ENCODE peak calls at places on chromosomes 3 and 15, in five cellular contexts. Y is K562, G is GM12878, T is HepG2, V is H1. J is an unnamed sample.

GRCh38 chr3:183895296-183895695 is 10.6 kb upstream of the PARL start:
- DNase-seq in T (peak), G (no peak), V (no peak), Y (peak), J (peak)

GRCh38 chr3:163622384-163622783 is 1455.9 kb downstream of the SI start:
- DNase-seq in Y (no peak), G (no peak), V (peak), T (peak), J (peak)

GRCh38 chr15:37576952-37577351 is 357.5 kb upstream of the TMCO5A start:
- DNase-seq in Y (no peak), G (no peak), T (no peak), V (no peak), J (no peak)

GRCh38 chr3:158911586-158911985 is 109.7 kb downstream of the MFSD1 start:
- DNase-seq in Y (no peak), V (no peak), G (no peak), T (no peak), J (no peak)

GRCh38 chr3:32176989-32177701 is 61.3 kb upstream of the CMTM8 start:
- DNase-seq in G (peak), T (peak), Y (peak), V (peak), J (peak)

GRCh38 chr3:49359623-49360022 is 1.5 kb upstream of the GPX1 start:
- DNase-seq in Y (no peak), G (no peak), T (no peak), V (no peak), J (no peak)

GRCh38 chr15:98154863-98155262 is 194.4 kb downstream of the ARRDC4 start:
- DNase-seq in G (no peak), Y (no peak), T (no peak), V (no peak), J (no peak)

GRCh38 chr3:195078891-195079440 is 192.0 kb downstream of the XXYLT1 start:
- DNase-seq in Y (no peak), G (no peak), T (no peak), V (no peak), J (no peak)

GRCh38 chr15:77653832-77654480 is 21.2 kb upstream of the LINGO1 start:
- DNase-seq in T (no peak), V (no peak), Y (no peak), G (no peak), J (no peak)

GRCh38 chr3:14244521-14244920 is 65.9 kb downstream of the LSM3 start:
- DNase-seq in T (no peak), Y (no peak), V (no peak), G (no peak), J (no peak)

GRCh38 chr15:43913941-43914340 is 87.1 kb downstream of the WDR76 start:
- DNase-seq in G (no peak), T (no peak), Y (no peak), V (no peak), J (no peak)

GRCh38 chr15:61227269-61228024 is 1.7 kb downstream of the RORA start:
- DNase-seq in G (no peak), Y (no peak), V (no peak), T (no peak), J (no peak)

GRCh38 chr3:178059124-178059523 is 477.1 kb upstream of the KCNMB2 start:
- DNase-seq in T (peak), V (no peak), G (no peak), Y (no peak), J (no peak)

GRCh38 chr15:68565701-68566100 is 13.1 kb upstream of the CORO2B start:
- DNase-seq in Y (no peak), G (no peak), V (no peak), T (no peak), J (no peak)

GRCh38 chr3:179410317-179410716 is 41.0 kb downstream of the GNB4 start:
- DNase-seq in Y (no peak), T (no peak), V (no peak), G (no peak), J (no peak)

GRCh38 chr3:167203062-167203461 is 177.0 kb downstream of the ZBBX start:
- DNase-seq in T (no peak), G (no peak), V (no peak), Y (no peak), J (no peak)

DNA sequence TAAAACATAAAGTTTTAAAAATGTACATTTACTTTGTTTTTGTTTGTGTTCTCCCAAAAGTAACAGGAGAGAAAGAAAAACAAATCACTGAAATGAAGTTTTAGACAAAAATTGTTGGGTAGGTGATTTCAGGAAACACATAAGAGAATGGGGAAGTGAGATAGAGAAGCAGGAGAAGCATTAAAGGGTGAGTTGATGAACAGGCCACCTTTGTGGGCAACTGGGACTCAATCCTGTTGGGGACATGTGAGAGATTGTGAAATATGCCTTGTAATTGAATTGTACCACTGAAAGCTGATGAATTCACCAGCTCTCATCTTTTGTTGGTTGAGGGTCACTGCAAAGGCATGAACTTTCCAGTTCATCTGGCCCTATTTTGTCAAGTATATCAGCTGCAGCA is 181.1 kb downstream of the ZBBX start:
- DNase-seq in V (no peak), T (no peak), G (peak), Y (no peak), J (no peak)
- TF ChIP-seq MAX in V (no peak), T (no peak), G (no peak), Y (no peak), J (no peak)

DNA sequence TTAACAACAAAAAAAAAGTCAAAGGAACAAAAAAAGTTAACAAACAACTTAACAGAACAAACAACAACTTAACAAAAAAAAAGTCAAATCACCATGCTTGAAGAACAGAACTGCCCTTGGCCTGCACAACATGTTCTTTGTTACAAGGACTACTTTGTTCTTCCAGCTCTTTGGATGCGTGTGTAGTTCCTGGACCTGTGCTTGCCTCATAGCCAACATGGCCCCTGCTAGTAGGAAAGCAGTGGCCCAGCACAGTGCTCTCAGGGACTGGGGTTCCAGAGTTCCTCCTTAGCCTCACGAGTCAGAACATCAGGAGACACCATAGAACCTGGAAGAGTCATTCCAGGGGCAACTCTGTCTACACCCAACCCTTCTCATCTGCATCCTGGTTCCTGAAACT is 10.9 kb upstream of the STRIT1 start:
- DNase-seq in G (no peak), V (no peak), Y (no peak), T (peak), J (no peak)
- TF ChIP-seq ATF3 in G (no peak), V (no peak), Y (no peak), T (no peak), J (no peak)

GRCh38 chr3:89504432-89504831 is 397.0 kb downstream of the EPHA3 start:
- DNase-seq in Y (no peak), G (no peak), T (no peak), V (no peak), J (no peak)
- H3K4me2 ChIP-seq in Y (no peak), G (no peak), T (no peak), V (no peak), J (no peak)

DNA sequence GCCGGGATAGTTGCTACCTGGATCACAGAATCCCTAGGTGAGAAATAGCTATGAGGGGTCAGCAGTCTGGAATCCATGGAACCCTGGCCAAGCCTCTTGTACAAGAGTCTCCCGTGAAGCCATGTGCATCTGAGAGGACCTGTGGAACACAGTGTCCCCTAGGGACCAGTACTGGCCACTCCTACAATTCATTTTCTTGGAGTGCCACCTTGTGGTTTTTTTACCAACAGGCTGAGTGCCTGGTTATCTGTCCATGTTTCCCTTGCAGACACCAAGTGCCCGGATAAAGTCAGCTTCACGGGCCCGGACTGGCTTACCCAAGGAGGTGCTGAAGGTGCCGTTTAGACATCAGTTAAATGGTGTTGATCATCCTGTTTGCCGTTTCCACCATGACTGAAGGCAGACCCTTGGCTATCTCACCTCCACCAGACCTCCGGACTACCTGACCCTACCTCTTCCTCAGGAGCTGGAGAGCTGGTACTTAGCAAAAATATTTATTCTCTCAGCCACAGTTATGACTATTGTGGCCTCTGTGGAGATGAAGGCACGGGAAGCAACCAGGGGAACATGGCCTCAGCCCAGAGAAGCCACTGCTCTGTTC is 93.9 kb downstream of the RBPMS2 start:
- DNase-seq in Y (peak), T (peak), V (peak), G (no peak), J (peak)
- TF ChIP-seq MAX in Y (peak), T (no peak), V (peak), G (no peak), J (peak)

GRCh38 chr3:119675188-119675874 is 1.9 kb downstream of the COX17 start:
- DNase-seq in V (no peak), Y (no peak), T (no peak), G (no peak), J (no peak)
- TF ChIP-seq ATF3 in V (no peak), Y (no peak), T (no peak), G (no peak), J (no peak)

GRCh38 chr15:101489633-101490407 is at the start of gene PCSK6:
- DNase-seq in G (no peak), Y (peak), V (no peak), T (no peak), J (no peak)

GRCh38 chr15:101489236-101489632 is 273 bp downstream of the PCSK6 start:
- DNase-seq in Y (peak), G (no peak), T (no peak), V (no peak), J (peak)

GRCh38 chr15:101487060-101487459 is 2.4 kb downstream of the PCSK6 start:
- DNase-seq in G (no peak), V (no peak), T (no peak), Y (no peak), J (no peak)

GRCh38 chr15:101490408-101490891 is 943 bp upstream of the PCSK6 start:
- DNase-seq in V (no peak), Y (no peak), T (no peak), G (no peak), J (no peak)

GRCh38 chr15:101488300-101489164 is 975 bp downstream of the PCSK6 start:
- DNase-seq in V (no peak), T (peak), G (no peak), Y (peak), J (no peak)
- H3K4me2 ChIP-seq in V (peak), T (peak), G (no peak), Y (peak), J (peak)

GRCh38 chr15:91961357-91961756 is 107.8 kb downstream of the SLCO3A1 start:
- DNase-seq in T (no peak), V (no peak), Y (no peak), G (no peak), J (no peak)

GRCh38 chr15:91954211-91954804 is 100.8 kb downstream of the SLCO3A1 start:
- DNase-seq in G (no peak), Y (no peak), V (no peak), T (no peak), J (no peak)

GRCh38 chr15:91953432-91953831 is 99.9 kb downstream of the SLCO3A1 start:
- DNase-seq in V (no peak), T (no peak), G (no peak), Y (no peak), J (no peak)

GRCh38 chr15:91952216-91952615 is 98.7 kb downstream of the SLCO3A1 start:
- DNase-seq in T (no peak), Y (no peak), V (no peak), G (no peak), J (no peak)

DNA sequence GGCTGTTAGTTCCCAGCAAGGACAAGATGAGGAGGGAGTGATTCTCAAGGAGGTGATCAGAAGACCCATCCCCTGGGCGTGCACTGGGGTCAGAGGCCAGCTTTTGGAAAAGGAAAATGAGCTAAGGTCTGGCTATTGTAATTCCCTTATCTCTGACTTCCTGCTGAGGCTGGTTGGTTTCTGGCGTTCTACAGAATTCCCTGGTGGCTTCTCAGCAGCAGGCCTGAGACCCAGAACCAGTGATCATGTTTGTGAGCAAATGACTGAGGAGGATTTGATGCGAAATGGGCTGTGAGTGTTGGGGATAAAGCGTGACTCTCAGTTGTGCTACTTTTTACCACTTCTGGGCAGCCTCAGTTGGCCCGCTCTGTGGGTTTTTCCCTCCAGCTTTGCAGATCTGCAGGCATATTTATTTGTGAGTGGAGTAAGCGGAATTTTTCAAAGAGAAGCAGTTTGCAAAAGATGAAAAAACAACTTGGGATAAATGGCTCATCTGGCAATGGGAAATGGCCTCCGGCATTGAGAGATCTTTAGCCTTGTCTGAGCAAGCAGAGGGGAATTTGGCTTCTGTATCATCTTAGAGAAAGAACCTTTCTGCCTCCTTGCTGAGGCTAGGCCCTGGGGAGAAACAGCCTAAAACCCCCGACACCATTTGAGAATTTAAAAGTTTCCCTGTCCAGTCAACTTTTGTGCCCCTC is 102.7 kb downstream of the SLCO3A1 start:
- DNase-seq in V (no peak), G (no peak), Y (no peak), T (no peak), J (no peak)
- TF ChIP-seq MAX in V (no peak), G (no peak), Y (no peak), T (no peak), J (no peak)

J was measured in HCT116.